ENCODE peak calls at places on chromosome 20, in nine cellular contexts. H, U, A, S, O, B, P, L and X are unnamed samples.

GRCh38 chr20:59945731-59946130 is 5.5 kb downstream of the FAM217B start:
- DNase-seq in S (no peak), P (no peak), U (no peak), B (no peak), O (no peak), L (no peak), H (no peak), A (no peak), X (no peak)

GRCh38 chr20:15476781-15477180 is 1096.5 kb downstream of the KIF16B start:
- DNase-seq in A (no peak), P (no peak), H (no peak), L (no peak), S (no peak), O (no peak), B (no peak), U (no peak), X (no peak)

GRCh38 chr20:36145877-36146707 is 8.4 kb upstream of the EPB41L1 start:
- DNase-seq in A (no peak), P (no peak), B (peak; percentile 79), L (no peak), H (no peak), O (no peak), U (no peak), S (peak; percentile 63), X (no peak)

GRCh38 chr20:61736751-61737310 is 328.9 kb downstream of the TAF4 start:
- DNase-seq in U (no peak), B (no peak), L (no peak), A (no peak), H (no peak), O (no peak), P (no peak), S (no peak), X (no peak)

GRCh38 chr20:910840-911770 is 5.0 kb downstream of the ANGPT4 start:
- DNase-seq in S (no peak), L (peak; percentile 73), H (no peak), O (no peak), U (no peak), A (no peak), P (no peak), B (peak; percentile 21), X (no peak)

GRCh38 chr20:23366384-23366783 is 4.4 kb downstream of the GZF1 start:
- DNase-seq in U (no peak), P (no peak), A (no peak), O (no peak), S (no peak), H (no peak), L (no peak), B (no peak), X (peak; percentile 84)

GRCh38 chr20:15703171-15703911 is 869.9 kb downstream of the KIF16B start:
- DNase-seq in U (no peak), O (no peak), P (no peak), B (no peak), S (no peak), H (no peak), L (no peak), A (no peak), X (no peak)

GRCh38 chr20:60113771-60114170 is 155.5 kb downstream of the CDH26 start:
- DNase-seq in U (no peak), B (no peak), L (no peak), P (no peak), O (no peak), S (no peak), H (no peak), A (no peak), X (no peak)

GRCh38 chr20:44401770-44402390 is 46.4 kb downstream of the HNF4A start:
- DNase-seq in H (no peak), U (no peak), S (no peak), L (no peak), A (no peak), B (no peak), O (no peak), P (no peak), X (no peak)

GRCh38 chr20:44401052-44401769 is 45.7 kb downstream of the HNF4A start:
- DNase-seq in H (no peak), B (no peak), O (no peak), U (peak; percentile 86), S (no peak), A (no peak), L (no peak), P (no peak), X (no peak)

GRCh38 chr20:44404204-44405181 is 49.0 kb downstream of the HNF4A start:
- DNase-seq in O (no peak), A (no peak), B (no peak), P (no peak), L (no peak), S (no peak), U (no peak), H (no peak), X (no peak)

GRCh38 chr20:44403194-44404112 is 48.0 kb downstream of the HNF4A start:
- DNase-seq in S (no peak), B (no peak), P (no peak), O (no peak), A (no peak), L (no peak), U (peak; percentile 32), H (no peak), X (no peak)

DNA sequence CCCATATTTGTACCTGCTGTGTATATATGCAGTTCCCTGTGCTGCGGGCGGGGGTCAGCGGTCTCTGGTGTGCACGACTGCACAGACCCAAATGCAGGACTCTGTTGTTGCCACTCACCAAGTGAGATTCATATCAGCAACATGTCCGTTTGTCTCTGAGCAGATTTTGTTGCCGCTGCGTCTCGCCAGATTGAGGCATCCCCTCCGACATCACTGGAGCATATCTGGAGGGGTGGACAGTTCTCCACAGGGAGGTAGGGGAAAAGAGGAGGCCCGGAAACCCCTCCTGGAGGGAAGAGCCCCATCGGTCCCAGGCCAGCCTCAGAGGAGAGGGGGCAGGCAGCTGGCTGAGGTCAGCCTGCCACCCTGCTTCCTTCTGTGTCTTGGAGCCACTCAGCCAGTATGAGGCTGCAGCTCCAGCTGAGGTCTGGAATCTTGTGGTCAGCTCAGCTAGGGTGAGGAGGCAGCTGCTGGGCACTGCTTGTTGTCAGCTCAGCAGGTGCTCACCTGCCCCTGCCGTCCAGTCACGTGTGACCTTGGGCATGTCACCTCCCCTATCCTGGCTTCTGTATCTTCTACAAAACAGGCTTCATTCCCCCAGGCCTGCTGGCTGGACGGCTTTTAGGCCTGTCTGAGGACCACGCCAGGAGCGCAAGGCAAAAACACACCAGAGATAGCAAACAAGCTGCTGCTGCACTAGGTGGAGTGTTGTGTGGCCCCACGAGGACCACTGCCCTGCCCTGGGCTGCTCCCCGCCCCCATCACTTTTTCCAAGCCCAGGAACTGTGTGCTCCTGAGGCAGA is 47.1 kb downstream of the HNF4A start:
- DNase-seq in B (no peak), S (no peak), H (no peak), L (no peak), A (no peak), P (no peak), O (no peak), U (peak; percentile 40), X (no peak)
- TF ChIP-seq POLR2A in B (no peak), S (no peak), H (no peak), L (no peak), A (no peak), P (no peak), O (no peak), U (no peak), X (no peak)

GRCh38 chr20:38298768-38299288 is 5.1 kb upstream of the BPI start:
- DNase-seq in U (peak; percentile 51), H (peak; percentile 53), L (peak; percentile 96), S (peak; percentile 48), B (peak; percentile 50), O (no peak), A (peak; percentile 91), P (no peak), X (no peak)
- TF ChIP-seq POLR2A in U (no peak), H (no peak), L (no peak), S (no peak), B (no peak), O (no peak), A (peak; percentile 14), P (no peak), X (no peak)

GRCh38 chr20:3797226-3797545 is 1.1 kb downstream of the CDC25B start:
- DNase-seq in O (no peak), S (peak; percentile 21), B (no peak), L (no peak), H (peak; percentile 14), U (no peak), A (no peak), P (no peak), X (no peak)

GRCh38 chr20:3794701-3795420 is 1.2 kb upstream of the CDC25B start:
- DNase-seq in P (no peak), A (no peak), L (no peak), S (peak; percentile 21), O (no peak), U (no peak), H (peak; percentile 77), B (no peak), X (no peak)

GRCh38 chr20:3797592-3798404 is 1.7 kb downstream of the CDC25B start:
- DNase-seq in P (no peak), S (peak; percentile 21), A (no peak), H (peak; percentile 38), L (no peak), B (no peak), O (no peak), U (peak; percentile 65), X (peak; percentile 58)

GRCh38 chr20:3796477-3797225 is 541 bp downstream of the CDC25B start:
- DNase-seq in A (no peak), S (peak; percentile 28), H (peak; percentile 88), B (no peak), U (no peak), L (no peak), P (no peak), O (no peak), X (no peak)

DNA sequence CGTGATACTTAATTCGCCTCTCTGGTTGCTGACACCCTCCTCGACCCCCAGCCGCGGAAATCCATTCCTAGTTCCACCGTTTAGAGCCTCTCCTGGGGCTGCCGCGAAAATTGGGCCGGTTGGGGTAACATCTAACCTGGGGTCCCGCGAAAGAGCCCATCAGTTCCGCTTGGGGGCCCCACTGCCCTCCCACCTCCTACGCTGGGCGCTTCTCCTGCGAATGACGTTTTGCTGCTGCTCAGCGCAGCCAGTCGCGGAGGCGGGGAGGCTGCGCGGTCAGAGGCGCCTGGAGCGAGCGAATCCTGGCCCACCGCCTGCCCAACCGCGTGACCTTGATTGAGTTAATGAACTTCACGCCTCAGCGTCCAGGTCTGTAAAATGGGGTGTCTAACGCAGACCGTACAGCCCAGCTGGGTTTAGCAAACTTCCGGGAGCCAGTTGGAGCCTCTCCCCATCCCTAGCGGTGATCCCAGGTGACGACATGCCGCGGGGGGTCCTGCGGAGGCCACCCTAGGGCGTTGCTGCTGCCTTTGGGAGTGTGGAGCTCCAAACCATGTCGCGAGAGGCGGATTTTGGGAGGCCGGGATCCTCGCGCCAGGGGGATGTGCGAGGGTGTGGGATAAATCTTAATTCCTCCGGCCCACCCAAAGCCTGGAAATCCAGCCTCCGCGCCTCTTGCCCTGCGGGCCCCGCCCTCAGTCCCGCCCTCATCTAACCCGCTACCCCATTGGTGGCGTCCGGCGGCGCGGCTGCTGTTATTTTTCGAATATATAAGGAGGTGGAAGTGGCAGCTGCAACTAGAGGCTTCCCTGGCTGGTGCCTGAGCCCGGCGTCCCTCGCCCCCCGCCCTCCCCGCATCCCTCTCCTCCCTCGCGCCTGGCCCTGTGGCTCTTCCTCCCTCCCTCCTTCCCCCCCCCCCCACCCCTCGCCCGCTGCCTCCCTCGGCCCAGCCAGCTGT is at the start of gene CDC25B:
- DNase-seq in A (peak; percentile 95), H (peak; percentile 98), P (peak; percentile 59), S (peak; percentile 95), L (peak; percentile 99), U (peak; percentile 96), B (peak; percentile 96), O (peak; percentile 91), X (peak; percentile 90)
- TF ChIP-seq POLR2A in A (peak; percentile 63), H (no peak), P (peak; percentile 74), S (no peak), L (no peak), U (peak; percentile 45), B (no peak), O (peak; percentile 46), X (peak; percentile 56)

GRCh38 chr20:31674895-31675827 is 37.4 kb downstream of the COX4I2 start:
- DNase-seq in H (no peak), U (peak; percentile 69), A (peak; percentile 36), S (peak; percentile 84), L (peak; percentile 92), B (peak; percentile 68), P (no peak), O (no peak), X (peak; percentile 89)
- TF ChIP-seq POLR2A in H (no peak), U (no peak), A (no peak), S (no peak), L (no peak), B (no peak), P (peak; percentile 63), O (peak; percentile 64), X (peak; percentile 74)